ENCODE peak calls at places on chromosomes 7 and 10, in four cellular contexts. D is T-helper 2 cell treated with Interferon-gamma antibody and Interleukin-4, amounts not matched to agents 5 μg/mL and 100 μg/mL, for 36 hours; O is cerebellum; P is choroid plexus epithelial cell. F is an unnamed sample.
A peak's percentile ranks its signal among the peaks of the same experiment; 100 is the strongest.

GRCh38 chr10:61902448-61903183 is 1.1 kb downstream of the ARID5B start:
- DNase-seq in D (peak; percentile 49), O (peak; percentile 60), P (peak; percentile 86), F (peak; percentile 30)

GRCh38 chr10:104521901-104522827 is 118.9 kb upstream of the SORCS3 start:
- DNase-seq in D (no peak), O (no peak), P (no peak), F (peak; percentile 76)

GRCh38 chr10:7507887-7508726 is 97.3 kb upstream of the SFMBT2 start:
- DNase-seq in D (peak; percentile 50), O (no peak), P (no peak), F (no peak)

GRCh38 chr10:73858013-73858708 is 16.2 kb downstream of the CAMK2G start:
- DNase-seq in D (no peak), O (no peak), P (no peak), F (no peak)

GRCh38 chr7:47300472-47301021 is 281.4 kb downstream of the TNS3 start:
- DNase-seq in D (no peak), O (no peak), P (no peak), F (no peak)

GRCh38 chr7:28144266-28144665 is 36.3 kb downstream of the JAZF1 start:
- DNase-seq in D (no peak), O (peak; percentile 27), P (no peak), F (peak; percentile 6)

GRCh38 chr7:148523550-148523949 is 67.0 kb upstream of the C7orf33 start:
- DNase-seq in D (no peak), O (no peak), P (no peak), F (no peak)

GRCh38 chr7:33825644-33826043 is 79.7 kb upstream of the BMPER start:
- DNase-seq in D (no peak), O (no peak), P (no peak), F (no peak)

GRCh38 chr10:88467835-88468485 is 115.2 kb downstream of the RNLS start:
- DNase-seq in D (no peak), O (no peak), P (no peak), F (no peak)

GRCh38 chr10:132418520-132419416 is 21.8 kb downstream of the PWWP2B start:
- DNase-seq in D (no peak), O (no peak), P (no peak), F (no peak)

GRCh38 chr7:91083855-91084644 is 180.2 kb upstream of the FZD1 start:
- DNase-seq in D (no peak), O (peak; percentile 30), P (peak; percentile 5), F (no peak)

GRCh38 chr10:48608279-48608681 is 3.4 kb upstream of the ARHGAP22 start:
- DNase-seq in D (peak; percentile 13), O (peak; percentile 68), P (peak; percentile 46), F (no peak)

GRCh38 chr10:34121974-34122282 is 693.2 kb downstream of the PARD3 start:
- DNase-seq in D (peak; percentile 27), O (no peak), P (peak; percentile 70), F (no peak)

GRCh38 chr7:108497082-108497725 is 28.7 kb downstream of the PNPLA8 start:
- DNase-seq in D (peak; percentile 18), O (peak; percentile 60), P (peak; percentile 74), F (peak; percentile 53)

GRCh38 chr7:14876194-14876593 is 26.4 kb downstream of the DGKB start:
- DNase-seq in D (no peak), O (no peak), P (no peak), F (no peak)

GRCh38 chr7:139709460-139709859 is 68.3 kb downstream of the HIPK2 start:
- DNase-seq in D (no peak), O (no peak), P (peak; percentile 83), F (no peak)

F was measured in NCI-H2227 treated with DMSO at 0.1 percent for 48 hours.